ENCODE peak calls at places on chromosomes 12 and 14, in seven cellular contexts. P is iPS-NIHi11, H is GM20000, J is ELF-1, X is bronchial epithelial cell, U is cerebellum, Q is endothelial cell. G is an unnamed sample.

GRCh38 chr14:64324461-64325255 is 30.5 kb upstream of the ESR2 start:
- DNase-seq in P (no peak), H (no peak), J (no peak), X (peak; percentile 52), U (no peak), Q (no peak), G (no peak)

GRCh38 chr14:96105089-96105920 is 66.1 kb downstream of the C14orf132 start:
- DNase-seq in P (no peak), H (no peak), J (no peak), X (no peak), U (no peak), Q (no peak), G (no peak)

GRCh38 chr12:26135010-26135420 is 10.2 kb upstream of the BHLHE41 start:
- DNase-seq in P (peak; percentile 64), H (no peak), J (no peak), X (no peak), U (no peak), Q (no peak), G (no peak)

GRCh38 chr12:105334001-105334400 is 3.5 kb downstream of the C12orf75 start:
- DNase-seq in P (no peak), H (no peak), J (no peak), X (no peak), U (no peak), Q (no peak), G (peak; percentile 4)

GRCh38 chr12:54017845-54018607 is 9.2 kb downstream of the HOXC8 start:
- DNase-seq in P (peak; percentile 92), H (peak; percentile 96), J (peak; percentile 87), X (no peak), U (peak; percentile 83), Q (peak; percentile 66), G (peak; percentile 82)

GRCh38 chr14:77128414-77128891 is 13.1 kb downstream of the ZDHHC22 start:
- DNase-seq in P (no peak), H (no peak), J (no peak), X (peak; percentile 73), U (no peak), Q (no peak), G (peak; percentile 33)

GRCh38 chr14:28375295-28375694 is 391.3 kb upstream of the FOXG1 start:
- DNase-seq in P (peak; percentile 27), H (no peak), J (peak; percentile 51), X (peak; percentile 41), U (no peak), Q (peak; percentile 36), G (peak; percentile 2)

GRCh38 chr14:73731111-73731510 is 16.9 kb upstream of the PNMA1 start:
- DNase-seq in P (no peak), H (no peak), J (no peak), X (no peak), U (no peak), Q (no peak), G (no peak)

GRCh38 chr12:51593539-51593938 is 2.5 kb downstream of the SCN8A start:
- DNase-seq in P (peak; percentile 54), H (no peak), J (peak; percentile 31), X (peak; percentile 41), U (no peak), Q (peak; percentile 52), G (no peak)

GRCh38 chr14:81849714-81850113 is 316.1 kb upstream of the SEL1L start:
- DNase-seq in P (no peak), H (no peak), J (no peak), X (no peak), U (no peak), Q (no peak), G (no peak)

GRCh38 chr14:57391609-57392195 is 1.3 kb downstream of the NAA30 start:
- DNase-seq in P (no peak), H (no peak), J (no peak), X (no peak), U (no peak), Q (no peak), G (no peak)

GRCh38 chr12:131607658-131608447 is 103.0 kb upstream of the SFSWAP start:
- DNase-seq in P (no peak), H (peak; percentile 66), J (no peak), X (no peak), U (no peak), Q (no peak), G (no peak)

GRCh38 chr14:56482306-56482705 is 97.3 kb upstream of the TMEM260 start:
- DNase-seq in P (peak; percentile 59), H (peak; percentile 8), J (peak; percentile 73), X (peak; percentile 13), U (no peak), Q (peak; percentile 47), G (peak; percentile 18)

GRCh38 chr12:128920468-128920867 is 67.2 kb downstream of the GLT1D1 start:
- DNase-seq in P (no peak), H (no peak), J (no peak), X (peak; percentile 39), U (no peak), Q (no peak), G (no peak)

GRCh38 chr12:88985631-88986030 is 366.7 kb downstream of the DUSP6 start:
- DNase-seq in P (no peak), H (no peak), J (no peak), X (no peak), U (no peak), Q (no peak), G (no peak)

GRCh38 chr14:104977681-104978647 is at the start of gene AHNAK2:
- DNase-seq in P (peak; percentile 97), H (peak; percentile 82), J (peak; percentile 79), X (peak; percentile 70), U (peak; percentile 83), Q (peak; percentile 85), G (peak; percentile 87)

GRCh38 chr12:49662998-49663843 is 39.9 kb downstream of the PRPF40B start:
- DNase-seq in P (peak; percentile 77), H (peak; percentile 89), J (peak; percentile 82), X (peak; percentile 75), U (no peak), Q (peak; percentile 72), G (no peak)

GRCh38 chr14:55807059-55807499 is 227.1 kb downstream of the KTN1 start:
- DNase-seq in P (no peak), H (no peak), J (no peak), X (peak; percentile 97), U (peak; percentile 5), Q (no peak), G (peak; percentile 94)

GRCh38 chr12:46260153-46260912 is 8.5 kb downstream of the SLC38A1 start:
- DNase-seq in P (peak; percentile 36), H (no peak), J (peak; percentile 68), X (no peak), U (no peak), Q (no peak), G (no peak)

GRCh38 chr12:10624631-10625030 is 11.2 kb upstream of the MAGOHB start:
- DNase-seq in P (no peak), H (no peak), J (no peak), X (no peak), U (no peak), Q (no peak), G (no peak)

GRCh38 chr14:61607570-61608244 is 87.6 kb upstream of the HIF1A start:
- DNase-seq in P (no peak), H (no peak), J (peak; percentile 77), X (no peak), U (no peak), Q (peak; percentile 15), G (peak; percentile 13)

GRCh38 chr14:102774391-102775153 is 2.7 kb upstream of the TRAF3 start:
- DNase-seq in P (peak; percentile 71), H (peak; percentile 81), J (peak; percentile 86), X (peak; percentile 75), U (peak; percentile 84), Q (peak; percentile 48), G (peak; percentile 57)

GRCh38 chr14:105200074-105200473 is 19.0 kb upstream of the NUDT14 start:
- DNase-seq in P (no peak), H (no peak), J (no peak), X (no peak), U (no peak), Q (no peak), G (no peak)

GRCh38 chr14:23430733-23431105 is 4.7 kb downstream of the MYH7 start:
- DNase-seq in P (peak; percentile 66), H (no peak), J (no peak), X (no peak), U (no peak), Q (no peak), G (no peak)

GRCh38 chr12:64232201-64232600 is 10.1 kb upstream of the KICS2 start:
- DNase-seq in P (no peak), H (no peak), J (no peak), X (no peak), U (no peak), Q (no peak), G (no peak)

GRCh38 chr12:66693901-66694513 is 15.1 kb upstream of the GRIP1 start:
- DNase-seq in P (peak; percentile 48), H (peak; percentile 41), J (peak; percentile 10), X (peak; percentile 69), U (peak; percentile 21), Q (peak; percentile 12), G (peak; percentile 71)

GRCh38 chr12:89960011-89960507 is 251.4 kb upstream of the ATP2B1 start:
- DNase-seq in P (no peak), H (peak; percentile 54), J (no peak), X (peak; percentile 90), U (no peak), Q (no peak), G (no peak)